ENCODE peak calls at places on chromosomes 6 and 20, in seven cellular contexts. V is dorsolateral prefrontal cortex, R is choroid plexus epithelial cell, O is omental fat pad, F is fibroblast of pulmonary artery, H is glutamatergic neuron, T is mucosa of descending colon. G is an unnamed sample.

GRCh38 chr6:116220172-116220571 is 33.7 kb downstream of the TSPYL4 start:
- DNase-seq in O (no peak), T (no peak), R (peak; percentile 18), V (peak; percentile 77), F (peak; percentile 26), H (peak; percentile 66), G (no peak)

GRCh38 chr6:141848029-141848890 is 284.5 kb upstream of the GJE1 start:
- DNase-seq in T (no peak), H (no peak), V (no peak), O (no peak), F (no peak), R (peak; percentile 11), G (no peak)

GRCh38 chr6:53730767-53731166 is 64.0 kb upstream of the LRRC1 start:
- DNase-seq in T (no peak), O (no peak), H (no peak), R (no peak), V (no peak), F (no peak), G (no peak)

GRCh38 chr6:139970591-139970991 is 596.1 kb upstream of the CITED2 start:
- DNase-seq in H (no peak), T (no peak), V (no peak), O (no peak), R (peak; percentile 73), F (peak; percentile 61), G (no peak)

GRCh38 chr6:126054258-126054702 is 67.9 kb downstream of the TRMT11 start:
- DNase-seq in T (no peak), H (peak; percentile 18), O (no peak), V (no peak), F (peak; percentile 36), R (peak; percentile 78), G (no peak)

GRCh38 chr6:149414009-149414408 is 13.9 kb downstream of the SUMO4 start:
- DNase-seq in O (no peak), V (no peak), H (no peak), F (no peak), R (no peak), T (no peak), G (no peak)

GRCh38 chr6:1858191-1858590 is 248.5 kb downstream of the FOXC1 start:
- DNase-seq in V (no peak), O (no peak), R (no peak), T (no peak), F (no peak), H (no peak), G (no peak)

GRCh38 chr6:151092561-151092960 is 147.2 kb upstream of the AKAP12 start:
- DNase-seq in O (no peak), R (no peak), F (no peak), H (no peak), V (no peak), T (no peak), G (no peak)

GRCh38 chr6:81753709-81754678 is 1.5 kb upstream of the TENT5A start:
- DNase-seq in O (peak; percentile 72), H (peak; percentile 81), V (peak; percentile 79), T (peak; percentile 92), R (peak; percentile 62), F (peak; percentile 68), G (peak; percentile 95)

GRCh38 chr6:7732219-7732618 is 6.3 kb downstream of the BMP6 start:
- DNase-seq in F (peak; percentile 84), V (no peak), T (no peak), H (no peak), O (no peak), R (no peak), G (no peak)

GRCh38 chr6:43910638-43911353 is 140.8 kb downstream of the VEGFA start:
- DNase-seq in V (no peak), F (peak; percentile 73), R (peak; percentile 88), T (no peak), O (no peak), H (no peak), G (no peak)

GRCh38 chr6:167827588-167828324 is 1.0 kb downstream of the AFDN start:
- DNase-seq in O (no peak), F (peak; percentile 55), H (peak; percentile 64), T (peak; percentile 74), R (peak; percentile 48), V (peak; percentile 44), G (peak; percentile 83)

GRCh38 chr6:558089-558488 is 98.8 kb downstream of the HUS1B start:
- DNase-seq in T (no peak), V (no peak), O (no peak), F (peak; percentile 18), R (peak; percentile 36), H (no peak), G (no peak)

GRCh38 chr6:4808396-4808795 is 32.2 kb downstream of the CDYL start:
- DNase-seq in R (no peak), O (no peak), H (no peak), F (no peak), V (no peak), T (no peak), G (no peak)

GRCh38 chr6:4805553-4806307 is 29.5 kb downstream of the CDYL start:
- DNase-seq in O (no peak), T (peak; percentile 66), H (peak; percentile 64), F (peak; percentile 51), V (peak; percentile 71), R (peak; percentile 57), G (peak; percentile 73)

GRCh38 chr6:4804095-4804494 is 27.9 kb downstream of the CDYL start:
- DNase-seq in R (peak; percentile 71), O (no peak), F (peak; percentile 32), V (no peak), H (no peak), T (no peak), G (no peak)

GRCh38 chr6:4803343-4803744 is 27.1 kb downstream of the CDYL start:
- DNase-seq in H (no peak), O (no peak), R (no peak), T (no peak), F (no peak), V (no peak), G (no peak)

GRCh38 chr6:4806308-4807190 is 30.3 kb downstream of the CDYL start:
- DNase-seq in O (no peak), F (no peak), R (no peak), H (no peak), V (no peak), T (no peak), G (no peak)
- TF ChIP-seq CTCF in O (no peak), F (no peak), R (no peak), H (no peak), V (no peak), T (peak; percentile 4), G (no peak)

DNA sequence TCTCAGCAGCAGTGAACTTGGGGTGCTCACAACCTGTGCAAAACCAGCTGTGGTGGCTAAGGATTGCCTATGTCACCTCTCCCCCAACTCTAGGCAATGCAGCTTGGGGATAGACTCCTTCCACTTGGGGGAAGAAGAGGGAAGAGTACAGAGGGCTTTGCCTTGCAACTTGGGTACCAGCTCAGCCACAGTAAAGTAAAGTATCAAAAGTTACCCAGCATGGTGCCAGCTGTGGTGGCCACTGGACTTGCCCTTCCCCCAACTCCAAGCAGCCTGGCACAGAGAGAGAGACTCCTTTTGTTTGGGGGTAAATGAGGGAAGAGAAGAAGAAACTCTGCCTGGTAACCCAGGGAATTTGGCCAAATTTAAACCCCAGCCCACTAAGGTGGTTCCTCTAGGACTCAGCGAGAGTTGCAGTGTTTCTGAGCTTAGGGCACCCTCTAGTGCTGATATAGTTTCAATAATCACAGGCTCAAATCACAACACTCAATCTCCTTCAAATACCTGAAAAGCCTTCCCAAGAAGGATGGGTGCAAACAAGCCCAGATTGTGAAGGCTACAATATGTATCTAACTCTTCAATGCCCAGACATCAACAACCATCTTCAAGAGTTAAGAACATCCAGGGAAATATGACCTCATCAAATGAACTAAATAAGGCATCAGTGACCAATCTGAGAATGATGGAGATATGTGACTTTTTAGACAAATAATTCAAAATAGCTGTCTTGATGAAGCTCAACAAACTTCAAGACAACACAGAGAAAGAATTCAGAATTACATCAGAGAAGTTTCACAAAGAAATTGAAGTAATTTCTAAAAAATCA is 7.6 kb upstream of the DEFB129 start:
- DNase-seq in V (no peak), T (no peak), H (no peak), F (peak; percentile 21), R (peak; percentile 41), O (no peak), G (no peak)
- TF ChIP-seq CTCF in V (peak; percentile 21), T (no peak), H (no peak), F (peak; percentile 22), R (peak; percentile 55), O (no peak), G (peak; percentile 10)

GRCh38 chr20:58244517-58245030 is 16.1 kb upstream of the ANKRD60 start:
- DNase-seq in R (no peak), H (no peak), T (no peak), F (no peak), V (no peak), O (no peak), G (no peak)

GRCh38 chr20:58245181-58245891 is 16.9 kb upstream of the ANKRD60 start:
- DNase-seq in F (no peak), V (no peak), H (no peak), O (no peak), R (no peak), T (no peak), G (no peak)

GRCh38 chr20:58243653-58244410 is 15.4 kb upstream of the ANKRD60 start:
- DNase-seq in O (no peak), H (no peak), F (peak; percentile 1), V (no peak), R (peak; percentile 46), T (no peak), G (no peak)

GRCh38 chr20:58245931-58246330 is 17.5 kb upstream of the ANKRD60 start:
- DNase-seq in T (no peak), V (no peak), O (no peak), R (no peak), F (no peak), H (no peak), G (no peak)

DNA sequence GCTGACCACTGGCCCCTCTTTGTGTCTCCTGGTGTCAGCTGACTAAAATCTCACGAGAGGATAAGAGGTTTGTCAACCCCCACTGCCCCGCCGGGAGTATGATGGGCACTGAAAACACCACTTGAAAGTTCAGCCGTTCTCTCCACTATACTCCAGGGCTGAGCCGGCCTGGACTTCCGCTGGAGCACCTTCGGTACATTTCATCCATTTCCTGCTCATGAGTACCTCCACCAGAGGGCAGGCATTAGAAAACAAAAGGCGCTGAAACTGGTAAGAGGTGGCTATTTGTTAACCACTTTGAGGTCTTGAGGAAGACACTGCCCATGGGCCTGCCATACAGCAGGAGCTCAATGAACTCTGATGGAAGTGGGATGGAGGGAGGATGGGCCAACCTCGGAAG is 17.9 kb upstream of the ANKRD60 start:
- DNase-seq in F (peak; percentile 57), H (no peak), V (no peak), T (no peak), R (peak; percentile 72), O (no peak), G (no peak)
- TF ChIP-seq CTCF in F (peak; percentile 42), H (peak; percentile 26), V (no peak), T (no peak), R (peak; percentile 68), O (no peak), G (peak; percentile 5)

DNA sequence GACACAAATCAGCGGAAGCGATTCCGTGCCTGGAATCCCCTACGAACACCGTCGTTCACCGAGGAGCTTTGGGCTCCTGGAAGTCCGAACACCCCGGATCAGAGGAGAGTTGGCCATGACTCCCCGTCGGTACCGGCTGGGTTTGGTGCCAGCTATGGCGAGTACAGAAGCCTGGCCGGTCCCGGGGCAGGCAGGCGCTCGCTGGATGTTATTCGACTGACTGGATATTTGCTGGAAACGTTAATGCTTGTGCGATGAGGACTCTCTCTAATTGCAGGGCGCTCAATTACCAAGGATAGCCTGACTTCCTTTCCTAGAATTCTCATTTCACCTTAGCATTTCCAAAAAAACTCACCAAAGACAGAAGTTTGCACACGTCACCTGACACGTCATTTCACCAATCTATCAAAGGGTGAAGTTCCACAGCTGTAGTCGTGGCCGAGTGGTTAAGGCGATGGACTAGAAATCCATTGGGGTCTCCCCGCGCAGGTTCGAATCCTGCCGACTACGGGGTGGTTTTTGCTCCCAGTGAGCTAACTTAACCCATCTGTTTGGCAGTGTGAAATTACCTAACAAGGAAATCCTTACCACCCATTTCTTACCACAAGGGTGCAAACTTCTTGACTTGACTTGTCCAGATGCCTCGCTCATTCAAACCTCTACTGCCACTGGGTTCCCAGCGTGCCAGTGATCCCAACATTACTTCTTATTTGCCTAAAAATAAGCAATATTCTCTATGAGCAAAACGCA is 22.7 kb upstream of the ZNF184 start:
- DNase-seq in T (no peak), F (peak; percentile 83), R (peak; percentile 86), H (peak; percentile 65), O (no peak), V (no peak), G (no peak)
- TF ChIP-seq CTCF in T (no peak), F (no peak), R (peak; percentile 26), H (no peak), O (no peak), V (no peak), G (no peak)